ENCODE peak calls at places on chromosomes 6 and 20, in nine cellular contexts. One of them, this sample, is unnamed.

GRCh38 chr6:160238786-160239751 is 19.6 kb downstream of the SLC22A2 start:
- DNase-seq in pancreas: no peak
- DNase-seq in SK-N-MC: no peak
- DNase-seq in right cardiac atrium: no peak
- DNase-seq in heart left ventricle: no peak
- DNase-seq in naive thymus-derived CD4-positive, alpha-beta T cell: no peak
- DNase-seq in SK-N-SH: no peak
- DNase-seq in MM.1S: no peak
- DNase-seq in body of pancreas: peak; percentile 21
- DNase-seq in this sample: no peak

GRCh38 chr6:36979343-36979742 is 6.7 kb downstream of the MTCH1 start:
- DNase-seq in pancreas: peak; percentile 66
- DNase-seq in SK-N-MC: no peak
- DNase-seq in right cardiac atrium: peak; percentile 76
- DNase-seq in heart left ventricle: no peak
- DNase-seq in naive thymus-derived CD4-positive, alpha-beta T cell: peak; percentile 41
- DNase-seq in SK-N-SH: peak; percentile 63
- DNase-seq in MM.1S: no peak
- DNase-seq in body of pancreas: peak; percentile 71
- DNase-seq in this sample: no peak

GRCh38 chr6:31878761-31879542 is at the start of gene SLC44A4:
- DNase-seq in pancreas: peak; percentile 37
- DNase-seq in SK-N-MC: no peak
- DNase-seq in right cardiac atrium: peak; percentile 40
- DNase-seq in heart left ventricle: no peak
- DNase-seq in naive thymus-derived CD4-positive, alpha-beta T cell: no peak
- DNase-seq in SK-N-SH: no peak
- DNase-seq in MM.1S: no peak
- DNase-seq in body of pancreas: no peak
- DNase-seq in this sample: no peak

GRCh38 chr20:3797592-3798404 is 1.7 kb downstream of the CDC25B start:
- DNase-seq in pancreas: no peak
- DNase-seq in SK-N-MC: no peak
- DNase-seq in right cardiac atrium: peak; percentile 37
- DNase-seq in heart left ventricle: no peak
- DNase-seq in naive thymus-derived CD4-positive, alpha-beta T cell: no peak
- DNase-seq in SK-N-SH: peak; percentile 11
- DNase-seq in MM.1S: peak; percentile 85
- DNase-seq in body of pancreas: no peak
- DNase-seq in this sample: no peak

GRCh38 chr6:24197892-24198291 is 71.9 kb downstream of the NRSN1 start:
- DNase-seq in pancreas: no peak
- DNase-seq in SK-N-MC: no peak
- DNase-seq in right cardiac atrium: no peak
- DNase-seq in heart left ventricle: no peak
- DNase-seq in naive thymus-derived CD4-positive, alpha-beta T cell: no peak
- DNase-seq in SK-N-SH: no peak
- DNase-seq in MM.1S: no peak
- DNase-seq in body of pancreas: no peak
- DNase-seq in this sample: no peak

GRCh38 chr6:47977314-47977713 is 133.7 kb downstream of the PTCHD4 start:
- DNase-seq in pancreas: no peak
- DNase-seq in SK-N-MC: no peak
- DNase-seq in right cardiac atrium: no peak
- DNase-seq in heart left ventricle: no peak
- DNase-seq in naive thymus-derived CD4-positive, alpha-beta T cell: no peak
- DNase-seq in SK-N-SH: no peak
- DNase-seq in MM.1S: no peak
- DNase-seq in body of pancreas: no peak
- DNase-seq in this sample: no peak

GRCh38 chr20:19928379-19929360 is 88.5 kb upstream of the NAA20 start:
- DNase-seq in pancreas: peak; percentile 61
- DNase-seq in SK-N-MC: no peak
- DNase-seq in right cardiac atrium: no peak
- DNase-seq in heart left ventricle: no peak
- DNase-seq in naive thymus-derived CD4-positive, alpha-beta T cell: no peak
- DNase-seq in SK-N-SH: no peak
- DNase-seq in MM.1S: no peak
- DNase-seq in body of pancreas: peak; percentile 77
- DNase-seq in this sample: no peak

GRCh38 chr6:112781236-112781635 is 434.1 kb downstream of the RFPL4B start:
- DNase-seq in pancreas: no peak
- DNase-seq in SK-N-MC: no peak
- DNase-seq in right cardiac atrium: no peak
- DNase-seq in heart left ventricle: no peak
- DNase-seq in naive thymus-derived CD4-positive, alpha-beta T cell: no peak
- DNase-seq in SK-N-SH: no peak
- DNase-seq in MM.1S: no peak
- DNase-seq in body of pancreas: no peak
- DNase-seq in this sample: no peak

GRCh38 chr6:40735126-40735920 is 148.2 kb upstream of the LRFN2 start:
- DNase-seq in pancreas: no peak
- DNase-seq in SK-N-MC: no peak
- DNase-seq in right cardiac atrium: no peak
- DNase-seq in heart left ventricle: no peak
- DNase-seq in naive thymus-derived CD4-positive, alpha-beta T cell: no peak
- DNase-seq in SK-N-SH: no peak
- DNase-seq in MM.1S: no peak
- DNase-seq in body of pancreas: no peak
- DNase-seq in this sample: no peak

GRCh38 chr6:166733900-166734299 is 106.8 kb upstream of the RPS6KA2 start:
- DNase-seq in pancreas: no peak
- DNase-seq in SK-N-MC: no peak
- DNase-seq in right cardiac atrium: no peak
- DNase-seq in heart left ventricle: no peak
- DNase-seq in naive thymus-derived CD4-positive, alpha-beta T cell: no peak
- DNase-seq in SK-N-SH: no peak
- DNase-seq in MM.1S: no peak
- DNase-seq in body of pancreas: no peak
- DNase-seq in this sample: no peak

GRCh38 chr6:113859349-113860164 is 2.4 kb downstream of the MARCKS start:
- DNase-seq in pancreas: peak; percentile 49
- DNase-seq in SK-N-MC: no peak
- DNase-seq in right cardiac atrium: peak; percentile 81
- DNase-seq in heart left ventricle: peak; percentile 65
- DNase-seq in naive thymus-derived CD4-positive, alpha-beta T cell: no peak
- DNase-seq in SK-N-SH: peak; percentile 70
- DNase-seq in MM.1S: no peak
- DNase-seq in body of pancreas: peak; percentile 31
- DNase-seq in this sample: no peak

GRCh38 chr6:84220809-84221409 is 6.5 kb downstream of the CEP162 start:
- DNase-seq in pancreas: no peak
- DNase-seq in SK-N-MC: no peak
- DNase-seq in right cardiac atrium: no peak
- DNase-seq in heart left ventricle: no peak
- DNase-seq in naive thymus-derived CD4-positive, alpha-beta T cell: no peak
- DNase-seq in SK-N-SH: peak; percentile 7
- DNase-seq in MM.1S: no peak
- DNase-seq in body of pancreas: no peak
- DNase-seq in this sample: no peak

GRCh38 chr6:92922216-92922806 is 497.0 kb downstream of the EPHA7 start:
- DNase-seq in pancreas: no peak
- DNase-seq in SK-N-MC: no peak
- DNase-seq in right cardiac atrium: no peak
- DNase-seq in heart left ventricle: no peak
- DNase-seq in naive thymus-derived CD4-positive, alpha-beta T cell: no peak
- DNase-seq in SK-N-SH: no peak
- DNase-seq in MM.1S: no peak
- DNase-seq in body of pancreas: no peak
- DNase-seq in this sample: no peak

GRCh38 chr20:50216543-50217206 is 26.0 kb downstream of the CEBPB start:
- DNase-seq in pancreas: peak; percentile 29
- DNase-seq in SK-N-MC: no peak
- DNase-seq in right cardiac atrium: no peak
- DNase-seq in heart left ventricle: no peak
- DNase-seq in naive thymus-derived CD4-positive, alpha-beta T cell: no peak
- DNase-seq in SK-N-SH: no peak
- DNase-seq in MM.1S: no peak
- DNase-seq in body of pancreas: no peak
- DNase-seq in this sample: no peak

GRCh38 chr20:4053516-4053919 is 38.2 kb upstream of the RNF24 start:
- DNase-seq in pancreas: no peak
- DNase-seq in SK-N-MC: no peak
- DNase-seq in right cardiac atrium: no peak
- DNase-seq in heart left ventricle: no peak
- DNase-seq in naive thymus-derived CD4-positive, alpha-beta T cell: no peak
- DNase-seq in SK-N-SH: no peak
- DNase-seq in MM.1S: no peak
- DNase-seq in body of pancreas: no peak
- DNase-seq in this sample: no peak

GRCh38 chr6:13447949-13448724 is 39.3 kb downstream of the GFOD1 start:
- DNase-seq in pancreas: no peak
- DNase-seq in SK-N-MC: peak; percentile 56
- DNase-seq in right cardiac atrium: no peak
- DNase-seq in heart left ventricle: no peak
- DNase-seq in naive thymus-derived CD4-positive, alpha-beta T cell: no peak
- DNase-seq in SK-N-SH: no peak
- DNase-seq in MM.1S: no peak
- DNase-seq in body of pancreas: peak; percentile 18
- DNase-seq in this sample: no peak

GRCh38 chr6:42520786-42521607 is 42.8 kb upstream of the UBR2 start:
- DNase-seq in pancreas: no peak
- DNase-seq in SK-N-MC: no peak
- DNase-seq in right cardiac atrium: no peak
- DNase-seq in heart left ventricle: no peak
- DNase-seq in naive thymus-derived CD4-positive, alpha-beta T cell: no peak
- DNase-seq in SK-N-SH: no peak
- DNase-seq in MM.1S: no peak
- DNase-seq in body of pancreas: no peak
- DNase-seq in this sample: no peak

GRCh38 chr6:42374027-42374669 is 77.6 kb downstream of the TRERF1 start:
- DNase-seq in pancreas: no peak
- DNase-seq in SK-N-MC: no peak
- DNase-seq in right cardiac atrium: no peak
- DNase-seq in heart left ventricle: no peak
- DNase-seq in naive thymus-derived CD4-positive, alpha-beta T cell: no peak
- DNase-seq in SK-N-SH: no peak
- DNase-seq in MM.1S: no peak
- DNase-seq in body of pancreas: no peak
- DNase-seq in this sample: no peak

GRCh38 chr6:33296797-33297405 is 1.8 kb downstream of the RGL2 start:
- DNase-seq in pancreas: peak; percentile 39
- DNase-seq in SK-N-MC: no peak
- DNase-seq in right cardiac atrium: peak; percentile 63
- DNase-seq in heart left ventricle: no peak
- DNase-seq in naive thymus-derived CD4-positive, alpha-beta T cell: no peak
- DNase-seq in SK-N-SH: no peak
- DNase-seq in MM.1S: no peak
- DNase-seq in body of pancreas: no peak
- DNase-seq in this sample: no peak
- H3K4me3 ChIP-seq in pancreas: peak overlapping the region; percentile 88
- H3K4me3 ChIP-seq in SK-N-MC: no peak overlapping the region
- H3K4me3 ChIP-seq in right cardiac atrium: peak overlapping the region; percentile 68
- H3K4me3 ChIP-seq in heart left ventricle: peak overlapping the region; percentile 63
- H3K4me3 ChIP-seq in naive thymus-derived CD4-positive, alpha-beta T cell: no peak overlapping the region
- H3K4me3 ChIP-seq in SK-N-SH: peak overlapping the region; percentile 89
- H3K4me3 ChIP-seq in MM.1S: no peak overlapping the region
- H3K4me3 ChIP-seq in body of pancreas: no peak overlapping the region
- H3K4me3 ChIP-seq in this sample: no peak overlapping the region

DNA sequence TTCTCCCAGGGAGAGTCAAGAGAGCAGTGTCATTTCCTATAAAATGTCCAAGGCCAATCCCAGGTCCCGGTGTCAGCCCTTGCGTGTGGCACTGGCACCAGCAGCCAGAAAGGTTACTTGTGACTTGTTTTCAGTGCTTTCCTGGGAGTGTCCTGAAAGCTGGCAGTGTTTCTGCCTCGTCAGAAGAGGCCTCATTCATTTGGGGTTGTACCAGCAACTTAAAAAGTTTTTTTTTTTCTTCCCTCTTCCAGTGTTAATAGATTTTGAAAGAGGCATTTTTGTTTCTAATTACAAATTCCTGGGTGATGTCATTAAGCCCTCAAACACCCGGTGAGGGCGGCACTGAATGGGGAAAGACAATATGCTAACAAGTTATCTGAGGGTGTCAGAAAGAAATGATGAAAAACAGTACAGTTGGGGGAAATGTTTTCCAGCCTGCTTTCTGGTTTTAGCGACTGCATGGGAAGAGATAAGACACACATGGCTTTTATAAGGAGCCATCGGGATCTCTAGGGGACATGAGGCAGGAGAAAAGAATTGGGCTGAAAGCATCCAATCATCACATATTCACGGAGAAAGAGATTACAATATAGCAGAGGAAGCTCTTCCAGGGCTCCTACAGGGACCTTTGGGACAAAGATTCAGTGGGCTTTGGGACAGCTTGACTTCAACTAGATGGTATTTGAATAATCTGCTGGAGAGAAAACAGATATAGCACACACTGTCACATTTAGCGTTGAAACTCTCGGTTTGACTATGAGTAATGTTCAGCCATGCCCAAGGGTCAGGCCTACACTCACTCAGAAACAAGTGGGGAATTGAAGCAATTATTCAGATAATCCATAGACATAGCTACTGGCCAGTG is 153.0 kb downstream of the BCAS1 start:
- DNase-seq in pancreas: no peak
- DNase-seq in SK-N-MC: no peak
- DNase-seq in right cardiac atrium: peak; percentile 78
- DNase-seq in heart left ventricle: no peak
- DNase-seq in naive thymus-derived CD4-positive, alpha-beta T cell: no peak
- DNase-seq in SK-N-SH: peak; percentile 73
- DNase-seq in MM.1S: no peak
- DNase-seq in body of pancreas: peak; percentile 67
- DNase-seq in this sample: no peak
- H3K27ac ChIP-seq in pancreas: peak overlapping the region; percentile 87
- H3K27ac ChIP-seq in SK-N-MC: peak overlapping the region; percentile 96
- H3K27ac ChIP-seq in right cardiac atrium: peak overlapping the region; percentile 68
- H3K27ac ChIP-seq in heart left ventricle: peak overlapping the region; percentile 88
- H3K27ac ChIP-seq in naive thymus-derived CD4-positive, alpha-beta T cell: no peak overlapping the region
- H3K27ac ChIP-seq in SK-N-SH: peak overlapping the region; percentile 96
- H3K27ac ChIP-seq in MM.1S: no peak overlapping the region
- H3K27ac ChIP-seq in body of pancreas: peak overlapping the region; percentile 54
- H3K27ac ChIP-seq in this sample: peak overlapping the region; percentile 21

GRCh38 chr6:53327017-53327395 is 21.7 kb downstream of the ELOVL5 start:
- DNase-seq in pancreas: no peak
- DNase-seq in SK-N-MC: no peak
- DNase-seq in right cardiac atrium: no peak
- DNase-seq in heart left ventricle: no peak
- DNase-seq in naive thymus-derived CD4-positive, alpha-beta T cell: no peak
- DNase-seq in SK-N-SH: no peak
- DNase-seq in MM.1S: no peak
- DNase-seq in body of pancreas: no peak
- DNase-seq in this sample: no peak
- H3K4me3 ChIP-seq in pancreas: no peak overlapping the region
- H3K4me3 ChIP-seq in SK-N-MC: peak overlapping the region; percentile 58
- H3K4me3 ChIP-seq in right cardiac atrium: no peak overlapping the region
- H3K4me3 ChIP-seq in heart left ventricle: no peak overlapping the region
- H3K4me3 ChIP-seq in naive thymus-derived CD4-positive, alpha-beta T cell: no peak overlapping the region
- H3K4me3 ChIP-seq in SK-N-SH: no peak overlapping the region
- H3K4me3 ChIP-seq in MM.1S: no peak overlapping the region
- H3K4me3 ChIP-seq in body of pancreas: no peak overlapping the region
- H3K4me3 ChIP-seq in this sample: no peak overlapping the region

DNA sequence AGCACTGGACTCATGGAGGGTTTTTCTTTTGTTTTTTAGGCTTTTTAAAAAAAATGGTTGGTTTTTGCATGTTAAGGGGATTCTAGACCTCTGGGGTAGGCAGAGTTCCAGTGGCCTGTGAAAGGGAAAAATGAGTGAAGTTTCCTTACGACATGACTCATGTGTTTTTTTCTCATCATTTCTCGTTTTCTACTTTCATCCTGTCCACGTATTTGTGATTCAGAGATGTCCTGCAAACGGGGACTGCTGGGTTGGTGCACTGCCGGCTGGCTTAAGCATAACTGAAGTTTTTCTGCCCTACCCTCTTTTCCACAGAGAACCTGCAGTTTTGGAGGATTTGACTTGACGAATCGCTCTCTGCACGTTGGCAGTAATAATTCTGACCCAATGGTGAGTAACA is 182.3 kb downstream of the SASH1 start:
- DNase-seq in pancreas: no peak
- DNase-seq in SK-N-MC: no peak
- DNase-seq in right cardiac atrium: no peak
- DNase-seq in heart left ventricle: no peak
- DNase-seq in naive thymus-derived CD4-positive, alpha-beta T cell: no peak
- DNase-seq in SK-N-SH: no peak
- DNase-seq in MM.1S: no peak
- DNase-seq in body of pancreas: no peak
- DNase-seq in this sample: no peak
- H3K27ac ChIP-seq in pancreas: no peak overlapping the region
- H3K27ac ChIP-seq in SK-N-MC: no peak overlapping the region
- H3K27ac ChIP-seq in right cardiac atrium: peak overlapping the region; percentile 4
- H3K27ac ChIP-seq in heart left ventricle: peak overlapping the region; percentile 35
- H3K27ac ChIP-seq in naive thymus-derived CD4-positive, alpha-beta T cell: no peak overlapping the region
- H3K27ac ChIP-seq in SK-N-SH: peak overlapping the region; percentile 100
- H3K27ac ChIP-seq in MM.1S: no peak overlapping the region
- H3K27ac ChIP-seq in body of pancreas: no peak overlapping the region
- H3K27ac ChIP-seq in this sample: no peak overlapping the region